ENCODE peak calls at places on chromosomes 3 and 15, in nine cellular contexts. One of them, this sample, is unnamed.

GRCh38 chr3:47362704-47363103 is 18.1 kb upstream of the PTPN23 start:
- DNase-seq in uterus: no peak
- DNase-seq in fibroblast of villous mesenchyme: no peak
- DNase-seq in A549: no peak
- DNase-seq in cardiac muscle cell: no peak
- DNase-seq in SK-N-SH: no peak
- DNase-seq in H9: no peak
- DNase-seq in foreskin fibroblast: no peak
- DNase-seq in GM12865: peak; percentile 28
- DNase-seq in this sample: no peak

GRCh38 chr3:172369590-172370259 is 78.5 kb downstream of the GHSR start:
- DNase-seq in uterus: no peak
- DNase-seq in fibroblast of villous mesenchyme: no peak
- DNase-seq in A549: no peak
- DNase-seq in cardiac muscle cell: no peak
- DNase-seq in SK-N-SH: no peak
- DNase-seq in H9: no peak
- DNase-seq in foreskin fibroblast: no peak
- DNase-seq in GM12865: no peak
- DNase-seq in this sample: no peak

GRCh38 chr3:53513556-53514190 is 19.3 kb downstream of the CACNA1D start:
- DNase-seq in uterus: no peak
- DNase-seq in fibroblast of villous mesenchyme: no peak
- DNase-seq in A549: no peak
- DNase-seq in cardiac muscle cell: no peak
- DNase-seq in SK-N-SH: no peak
- DNase-seq in H9: no peak
- DNase-seq in foreskin fibroblast: no peak
- DNase-seq in GM12865: peak; percentile 51
- DNase-seq in this sample: no peak

GRCh38 chr3:112333002-112333385 is at the start of gene CD200:
- DNase-seq in uterus: peak; percentile 74
- DNase-seq in fibroblast of villous mesenchyme: peak; percentile 41
- DNase-seq in A549: no peak
- DNase-seq in cardiac muscle cell: peak; percentile 73
- DNase-seq in SK-N-SH: peak; percentile 79
- DNase-seq in H9: peak; percentile 67
- DNase-seq in foreskin fibroblast: peak; percentile 55
- DNase-seq in GM12865: peak; percentile 62
- DNase-seq in this sample: no peak

GRCh38 chr3:50651875-50652529 is 22.7 kb upstream of the DOCK3 start:
- DNase-seq in uterus: no peak
- DNase-seq in fibroblast of villous mesenchyme: no peak
- DNase-seq in A549: no peak
- DNase-seq in cardiac muscle cell: no peak
- DNase-seq in SK-N-SH: no peak
- DNase-seq in H9: peak; percentile 53
- DNase-seq in foreskin fibroblast: no peak
- DNase-seq in GM12865: no peak
- DNase-seq in this sample: no peak

GRCh38 chr3:73624363-73625123 is at the start of gene PDZRN3:
- DNase-seq in uterus: peak; percentile 83
- DNase-seq in fibroblast of villous mesenchyme: peak; percentile 75
- DNase-seq in A549: no peak
- DNase-seq in cardiac muscle cell: peak; percentile 82
- DNase-seq in SK-N-SH: peak; percentile 82
- DNase-seq in H9: peak; percentile 74
- DNase-seq in foreskin fibroblast: peak; percentile 95
- DNase-seq in GM12865: no peak
- DNase-seq in this sample: peak; percentile 70

GRCh38 chr15:58551084-58551763 is 119.4 kb downstream of the LIPC start:
- DNase-seq in uterus: no peak
- DNase-seq in fibroblast of villous mesenchyme: no peak
- DNase-seq in A549: no peak
- DNase-seq in cardiac muscle cell: no peak
- DNase-seq in SK-N-SH: no peak
- DNase-seq in H9: no peak
- DNase-seq in foreskin fibroblast: no peak
- DNase-seq in GM12865: peak; percentile 64
- DNase-seq in this sample: no peak

GRCh38 chr3:54892168-54892567 is 35.7 kb downstream of the LRTM1 start:
- DNase-seq in uterus: no peak
- DNase-seq in fibroblast of villous mesenchyme: no peak
- DNase-seq in A549: no peak
- DNase-seq in cardiac muscle cell: no peak
- DNase-seq in SK-N-SH: no peak
- DNase-seq in H9: no peak
- DNase-seq in foreskin fibroblast: no peak
- DNase-seq in GM12865: no peak
- DNase-seq in this sample: no peak

GRCh38 chr3:126777366-126777765 is 73.3 kb downstream of the CHCHD6 start:
- DNase-seq in uterus: no peak
- DNase-seq in fibroblast of villous mesenchyme: no peak
- DNase-seq in A549: no peak
- DNase-seq in cardiac muscle cell: peak; percentile 32
- DNase-seq in SK-N-SH: no peak
- DNase-seq in H9: no peak
- DNase-seq in foreskin fibroblast: no peak
- DNase-seq in GM12865: no peak
- DNase-seq in this sample: no peak

GRCh38 chr3:71407833-71408232 is 175.7 kb downstream of the FOXP1 start:
- DNase-seq in uterus: no peak
- DNase-seq in fibroblast of villous mesenchyme: no peak
- DNase-seq in A549: no peak
- DNase-seq in cardiac muscle cell: no peak
- DNase-seq in SK-N-SH: no peak
- DNase-seq in H9: no peak
- DNase-seq in foreskin fibroblast: no peak
- DNase-seq in GM12865: no peak
- DNase-seq in this sample: no peak

GRCh38 chr15:70748281-70748747 is 15.0 kb downstream of the UACA start:
- DNase-seq in uterus: peak; percentile 34
- DNase-seq in fibroblast of villous mesenchyme: no peak
- DNase-seq in A549: no peak
- DNase-seq in cardiac muscle cell: no peak
- DNase-seq in SK-N-SH: peak; percentile 43
- DNase-seq in H9: no peak
- DNase-seq in foreskin fibroblast: peak; percentile 68
- DNase-seq in GM12865: no peak
- DNase-seq in this sample: peak; percentile 75

GRCh38 chr15:72285927-72286516 is 13.7 kb upstream of the PARP6 start:
- DNase-seq in uterus: no peak
- DNase-seq in fibroblast of villous mesenchyme: peak; percentile 34
- DNase-seq in A549: peak; percentile 83
- DNase-seq in cardiac muscle cell: peak; percentile 62
- DNase-seq in SK-N-SH: peak; percentile 41
- DNase-seq in H9: peak; percentile 72
- DNase-seq in foreskin fibroblast: peak; percentile 46
- DNase-seq in GM12865: peak; percentile 28
- DNase-seq in this sample: no peak

GRCh38 chr3:26574766-26575165 is 47.8 kb upstream of the LRRC3B start:
- DNase-seq in uterus: no peak
- DNase-seq in fibroblast of villous mesenchyme: no peak
- DNase-seq in A549: no peak
- DNase-seq in cardiac muscle cell: no peak
- DNase-seq in SK-N-SH: no peak
- DNase-seq in H9: no peak
- DNase-seq in foreskin fibroblast: no peak
- DNase-seq in GM12865: no peak
- DNase-seq in this sample: no peak

GRCh38 chr15:28907338-28907961 is 21.7 kb downstream of the APBA2 start:
- DNase-seq in uterus: no peak
- DNase-seq in fibroblast of villous mesenchyme: no peak
- DNase-seq in A549: no peak
- DNase-seq in cardiac muscle cell: no peak
- DNase-seq in SK-N-SH: no peak
- DNase-seq in H9: no peak
- DNase-seq in foreskin fibroblast: no peak
- DNase-seq in GM12865: no peak
- DNase-seq in this sample: no peak

GRCh38 chr3:154932633-154933032 is 147.5 kb upstream of the MME start:
- DNase-seq in uterus: no peak
- DNase-seq in fibroblast of villous mesenchyme: no peak
- DNase-seq in A549: no peak
- DNase-seq in cardiac muscle cell: no peak
- DNase-seq in SK-N-SH: no peak
- DNase-seq in H9: no peak
- DNase-seq in foreskin fibroblast: no peak
- DNase-seq in GM12865: no peak
- DNase-seq in this sample: no peak

GRCh38 chr15:77416954-77417353 is 3.0 kb downstream of the PEAK1 start:
- DNase-seq in uterus: no peak
- DNase-seq in fibroblast of villous mesenchyme: no peak
- DNase-seq in A549: no peak
- DNase-seq in cardiac muscle cell: no peak
- DNase-seq in SK-N-SH: no peak
- DNase-seq in H9: no peak
- DNase-seq in foreskin fibroblast: peak; percentile 23
- DNase-seq in GM12865: no peak
- DNase-seq in this sample: no peak

GRCh38 chr3:146222204-146223046 is 28.5 kb downstream of the PLSCR4 start:
- DNase-seq in uterus: no peak
- DNase-seq in fibroblast of villous mesenchyme: peak; percentile 49
- DNase-seq in A549: peak; percentile 27
- DNase-seq in cardiac muscle cell: no peak
- DNase-seq in SK-N-SH: no peak
- DNase-seq in H9: peak; percentile 72
- DNase-seq in foreskin fibroblast: peak; percentile 27
- DNase-seq in GM12865: no peak
- DNase-seq in this sample: no peak

GRCh38 chr3:139906441-139906840 is 28.5 kb upstream of the CLSTN2 start:
- DNase-seq in uterus: no peak
- DNase-seq in fibroblast of villous mesenchyme: peak; percentile 46
- DNase-seq in A549: peak; percentile 2
- DNase-seq in cardiac muscle cell: no peak
- DNase-seq in SK-N-SH: no peak
- DNase-seq in H9: peak; percentile 34
- DNase-seq in foreskin fibroblast: peak; percentile 8
- DNase-seq in GM12865: no peak
- DNase-seq in this sample: peak; percentile 8

GRCh38 chr3:35184775-35185174 is 454.6 kb upstream of the ARPP21 start:
- DNase-seq in uterus: no peak
- DNase-seq in fibroblast of villous mesenchyme: peak; percentile 16
- DNase-seq in A549: no peak
- DNase-seq in cardiac muscle cell: no peak
- DNase-seq in SK-N-SH: no peak
- DNase-seq in H9: no peak
- DNase-seq in foreskin fibroblast: peak; percentile 71
- DNase-seq in GM12865: no peak
- DNase-seq in this sample: no peak

GRCh38 chr3:190339130-190339529 is 16.9 kb upstream of the CLDN1 start:
- DNase-seq in uterus: no peak
- DNase-seq in fibroblast of villous mesenchyme: peak; percentile 48
- DNase-seq in A549: no peak
- DNase-seq in cardiac muscle cell: no peak
- DNase-seq in SK-N-SH: no peak
- DNase-seq in H9: no peak
- DNase-seq in foreskin fibroblast: peak; percentile 65
- DNase-seq in GM12865: peak; percentile 66
- DNase-seq in this sample: peak; percentile 50

GRCh38 chr3:135929670-135930069 is 35.9 kb upstream of the PPP2R3A start:
- DNase-seq in uterus: peak; percentile 84
- DNase-seq in fibroblast of villous mesenchyme: peak; percentile 78
- DNase-seq in A549: no peak
- DNase-seq in cardiac muscle cell: no peak
- DNase-seq in SK-N-SH: no peak
- DNase-seq in H9: no peak
- DNase-seq in foreskin fibroblast: peak; percentile 84
- DNase-seq in GM12865: no peak
- DNase-seq in this sample: peak; percentile 81

DNA sequence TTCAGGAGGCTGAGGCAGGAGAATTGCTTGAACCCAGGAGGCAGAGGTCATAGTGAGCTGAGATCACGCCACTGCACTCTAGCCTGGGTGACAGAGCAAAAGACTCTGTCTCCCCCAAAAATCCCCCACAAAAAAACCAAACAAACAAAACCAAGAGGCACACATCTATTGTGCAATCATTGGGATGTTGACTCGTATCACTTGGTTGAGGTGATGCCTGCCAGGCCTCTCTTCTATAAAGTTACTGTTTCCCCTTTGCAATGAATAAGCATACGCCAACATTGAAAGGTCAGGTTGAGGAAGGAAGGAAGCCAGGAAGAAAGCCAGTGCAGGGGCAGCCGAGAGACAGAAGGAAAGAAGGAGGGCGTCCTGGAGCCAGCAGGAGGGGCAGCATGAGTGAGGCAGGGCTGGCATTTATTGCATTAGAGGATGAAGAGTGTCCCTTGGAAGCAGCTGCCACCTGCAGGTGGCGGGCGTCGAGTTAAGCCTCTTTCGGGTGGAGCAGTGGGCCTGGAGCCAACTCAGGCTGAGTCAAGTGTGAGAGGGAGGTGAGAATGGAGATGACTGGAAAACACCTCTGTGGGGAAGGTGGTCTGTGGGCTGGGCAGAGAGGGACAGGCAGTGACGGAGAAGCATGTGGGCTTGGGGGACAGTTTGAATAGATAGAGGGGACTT is 8.3 kb upstream of the CSPG4 start:
- DNase-seq in uterus: peak; percentile 67
- DNase-seq in fibroblast of villous mesenchyme: no peak
- DNase-seq in A549: peak; percentile 90
- DNase-seq in cardiac muscle cell: peak; percentile 64
- DNase-seq in SK-N-SH: peak; percentile 21
- DNase-seq in H9: peak; percentile 76
- DNase-seq in foreskin fibroblast: peak; percentile 52
- DNase-seq in GM12865: peak; percentile 57
- DNase-seq in this sample: peak; percentile 27
- TF ChIP-seq CTCF in uterus: no peak
- TF ChIP-seq CTCF in fibroblast of villous mesenchyme: peak; percentile 26
- TF ChIP-seq CTCF in A549: peak; percentile 51
- TF ChIP-seq CTCF in cardiac muscle cell: no peak
- TF ChIP-seq CTCF in SK-N-SH: peak; percentile 22
- TF ChIP-seq CTCF in H9: peak; percentile 60
- TF ChIP-seq CTCF in foreskin fibroblast: peak; percentile 10
- TF ChIP-seq CTCF in GM12865: peak; percentile 37
- TF ChIP-seq CTCF in this sample: peak; percentile 53

GRCh38 chr15:44435893-44436667 is 8.7 kb downstream of the CTDSPL2 start:
- DNase-seq in uterus: no peak
- DNase-seq in fibroblast of villous mesenchyme: peak; percentile 10
- DNase-seq in A549: no peak
- DNase-seq in cardiac muscle cell: no peak
- DNase-seq in SK-N-SH: no peak
- DNase-seq in H9: no peak
- DNase-seq in foreskin fibroblast: peak; percentile 36
- DNase-seq in GM12865: no peak
- DNase-seq in this sample: peak; percentile 41
- TF ChIP-seq CTCF in uterus: no peak
- TF ChIP-seq CTCF in fibroblast of villous mesenchyme: no peak
- TF ChIP-seq CTCF in A549: no peak
- TF ChIP-seq CTCF in cardiac muscle cell: no peak
- TF ChIP-seq CTCF in SK-N-SH: no peak
- TF ChIP-seq CTCF in H9: no peak
- TF ChIP-seq CTCF in foreskin fibroblast: no peak
- TF ChIP-seq CTCF in GM12865: no peak
- TF ChIP-seq CTCF in this sample: no peak

GRCh38 chr15:80234883-80235282 is 17.1 kb downstream of the CTXND1 start:
- DNase-seq in uterus: no peak
- DNase-seq in fibroblast of villous mesenchyme: peak; percentile 43
- DNase-seq in A549: peak; percentile 53
- DNase-seq in cardiac muscle cell: peak; percentile 19
- DNase-seq in SK-N-SH: no peak
- DNase-seq in H9: peak; percentile 75
- DNase-seq in foreskin fibroblast: peak; percentile 20
- DNase-seq in GM12865: peak; percentile 70
- DNase-seq in this sample: peak; percentile 18
- TF ChIP-seq CTCF in uterus: no peak
- TF ChIP-seq CTCF in fibroblast of villous mesenchyme: peak; percentile 63
- TF ChIP-seq CTCF in A549: peak; percentile 44
- TF ChIP-seq CTCF in cardiac muscle cell: peak; percentile 59
- TF ChIP-seq CTCF in SK-N-SH: peak; percentile 53
- TF ChIP-seq CTCF in H9: peak; percentile 72
- TF ChIP-seq CTCF in foreskin fibroblast: peak; percentile 43
- TF ChIP-seq CTCF in GM12865: peak; percentile 70
- TF ChIP-seq CTCF in this sample: peak; percentile 84

GRCh38 chr15:40053234-40054055 is 14.5 kb upstream of the SRP14 start:
- DNase-seq in uterus: no peak
- DNase-seq in fibroblast of villous mesenchyme: no peak
- DNase-seq in A549: no peak
- DNase-seq in cardiac muscle cell: no peak
- DNase-seq in SK-N-SH: no peak
- DNase-seq in H9: peak; percentile 25
- DNase-seq in foreskin fibroblast: no peak
- DNase-seq in GM12865: peak; percentile 37
- DNase-seq in this sample: no peak
- TF ChIP-seq CTCF in uterus: no peak
- TF ChIP-seq CTCF in fibroblast of villous mesenchyme: peak; percentile 29
- TF ChIP-seq CTCF in A549: no peak
- TF ChIP-seq CTCF in cardiac muscle cell: no peak
- TF ChIP-seq CTCF in SK-N-SH: peak; percentile 17
- TF ChIP-seq CTCF in H9: peak; percentile 55
- TF ChIP-seq CTCF in foreskin fibroblast: no peak
- TF ChIP-seq CTCF in GM12865: peak; percentile 6
- TF ChIP-seq CTCF in this sample: peak; percentile 29